ENCODE peak calls at places on chromosomes 13 and 19, in four cellular contexts. A is HCT116, F is fibroblast of lung, V is DND-41. J is an unnamed sample.

GRCh38 chr19:530133-531008 is 1.2 kb upstream of the CDC34 start:
- DNase-seq in V (no peak), A (no peak), F (no peak), J (no peak)

GRCh38 chr13:40401911-40402776 is 264.3 kb downstream of the FOXO1 start:
- DNase-seq in A (peak; percentile 64), V (no peak), F (peak; percentile 97), J (peak; percentile 96)

GRCh38 chr13:83221813-83222241 is 660.4 kb downstream of the SLITRK1 start:
- DNase-seq in F (peak; percentile 91), V (no peak), A (no peak), J (peak; percentile 92)

GRCh38 chr13:44929691-44930090 is 59.6 kb downstream of the NUFIP1 start:
- DNase-seq in A (no peak), F (no peak), V (no peak), J (no peak)

GRCh38 chr19:21483589-21484170 is 21.7 kb upstream of the ZNF429 start:
- DNase-seq in V (peak; percentile 55), A (no peak), F (no peak), J (no peak)

GRCh38 chr13:44697058-44697457 is 120.9 kb upstream of the TSC22D1 start:
- DNase-seq in V (no peak), A (no peak), F (no peak), J (no peak)

GRCh38 chr19:55160128-55160985 is 2.8 kb upstream of the TNNI3 start:
- DNase-seq in A (peak; percentile 92), F (peak; percentile 51), V (peak; percentile 93), J (peak; percentile 29)

GRCh38 chr13:108220042-108220441 is 1.9 kb downstream of the ABHD13 start:
- DNase-seq in A (peak; percentile 57), F (no peak), V (no peak), J (no peak)

GRCh38 chr19:17881701-17882100 is 10.0 kb downstream of the SLC5A5 start:
- DNase-seq in V (no peak), A (no peak), F (no peak), J (no peak)

GRCh38 chr13:49388256-49388655 is 55.6 kb downstream of the CAB39L start:
- DNase-seq in A (no peak), F (no peak), V (no peak), J (no peak)

DNA sequence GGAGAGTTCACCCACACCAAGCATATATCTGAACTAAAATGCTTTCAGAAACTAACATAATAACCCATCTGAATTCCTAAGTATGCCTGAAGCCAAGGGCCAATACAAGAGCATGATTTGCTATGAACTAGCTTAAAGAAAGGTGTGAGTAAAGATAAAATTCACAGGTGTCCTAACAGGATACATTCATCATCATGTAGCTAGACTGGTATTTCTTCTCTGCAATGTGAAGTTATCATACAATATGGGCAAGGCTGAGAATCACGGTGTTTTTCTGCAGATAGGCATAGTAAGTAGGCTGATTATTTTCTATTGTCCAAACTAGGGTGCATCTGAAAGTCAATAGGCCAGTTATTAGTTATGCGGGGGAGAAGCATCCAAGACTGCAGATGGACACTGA is 63.1 kb downstream of the STK24 start:
- DNase-seq in F (no peak), A (no peak), V (no peak), J (no peak)
- H3K4me1 ChIP-seq in F (peaks cover 10% of the 10 kb centered on the region), A (peaks cover 17% of the 10 kb centered on the region), V (no peaks in the 10 kb centered on the region), J (peaks cover 12% of the 10 kb centered on the region)

GRCh38 chr13:106566682-106567420 is 1.1 kb downstream of the ARGLU1 start:
- DNase-seq in V (peak; percentile 57), A (no peak), F (peak; percentile 60), J (peak; percentile 46)
- TF ChIP-seq EZH2 in V (no peak), A (no peak), F (no peak), J (no peak)

DNA sequence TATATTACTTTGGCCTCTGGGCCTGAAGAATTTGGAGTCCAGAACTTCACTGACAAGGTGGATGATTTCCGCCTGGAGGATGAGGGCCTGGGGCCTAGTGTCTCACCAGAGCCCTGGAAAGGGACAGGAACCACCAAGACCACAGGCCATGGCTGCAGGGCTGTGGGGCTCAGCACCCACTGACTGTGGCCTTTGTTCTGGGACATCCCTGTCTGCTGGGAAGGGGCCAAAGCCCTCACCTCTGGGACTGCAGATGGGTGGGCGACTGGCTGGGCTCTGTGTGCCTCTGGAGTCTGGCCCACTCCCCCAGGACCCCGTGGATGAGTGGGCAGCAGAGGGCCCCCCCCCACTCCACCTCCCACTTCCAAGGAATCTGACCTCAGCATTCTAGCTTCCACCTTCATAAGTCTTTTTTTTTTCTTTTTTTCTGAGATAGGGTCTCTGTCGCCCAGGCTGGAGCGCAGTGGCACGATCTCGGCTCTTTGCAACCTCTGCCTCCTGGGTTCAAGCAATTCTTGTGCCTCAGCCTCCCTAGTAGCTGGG is 20.3 kb downstream of the CHST8 start:
- DNase-seq in A (no peak), F (no peak), V (no peak), J (no peak)
- H3K36me3 ChIP-seq in A (no peaks in the 10 kb centered on the region), F (no peaks in the 10 kb centered on the region), V (no peaks in the 10 kb centered on the region), J (no peaks in the 10 kb centered on the region)

DNA sequence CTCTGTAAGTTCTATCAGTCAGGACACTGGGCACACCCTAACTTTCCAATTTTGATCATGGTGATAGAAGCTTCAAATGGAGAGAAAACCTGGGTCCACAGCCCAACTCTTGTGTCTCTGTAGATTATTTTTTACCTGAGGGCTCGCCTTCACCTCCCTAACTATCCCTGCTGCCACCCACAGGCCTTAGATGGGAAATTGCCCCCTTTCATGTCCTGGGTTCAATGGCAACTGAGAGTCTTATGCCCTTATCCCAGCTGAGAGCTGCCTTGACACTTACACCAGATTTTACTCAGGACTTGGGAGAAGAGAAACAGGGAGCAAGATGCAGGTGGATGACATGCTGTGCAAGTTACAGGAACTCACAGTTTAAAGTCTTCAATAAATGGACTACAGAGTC is 81.7 kb downstream of the RAP2A start:
- DNase-seq in A (no peak), V (no peak), F (no peak), J (no peak)
- H3K4me1 ChIP-seq in A (no peaks in the 10 kb centered on the region), V (no peaks in the 10 kb centered on the region), F (no peaks in the 10 kb centered on the region), J (no peaks in the 10 kb centered on the region)